ENCODE peak calls at places on chromosomes 3 and 15, in seven cellular contexts. L, O, K, P, R, Y and F are unnamed samples. For H3K4me1, the result is how much of the 10 kb centered on the place peaks cover.

GRCh38 chr15:43190178-43190577 is 5.0 kb downstream of the CCNDBP1 start:
- DNase-seq in L (no peak), O (peak), K (no peak), P (no peak), R (no peak), Y (no peak), F (no peak)

GRCh38 chr3:52245322-52246263 is at the start of gene PPM1M:
- DNase-seq in L (no peak), O (peak), K (peak), P (peak), R (no peak), Y (peak), F (peak)

GRCh38 chr3:38960953-38961622 is 90.7 kb downstream of the SCN11A start:
- DNase-seq in L (peak), O (peak), K (peak), P (no peak), R (no peak), Y (no peak), F (no peak)

GRCh38 chr3:48026951-48027908 is 11.0 kb upstream of the MAP4 start:
- DNase-seq in L (no peak), O (no peak), K (no peak), P (no peak), R (no peak), Y (no peak), F (no peak)

GRCh38 chr15:91482799-91483198 is 370.7 kb upstream of the SLCO3A1 start:
- DNase-seq in L (no peak), O (no peak), K (no peak), P (no peak), R (no peak), Y (no peak), F (no peak)

GRCh38 chr3:5016218-5017161 is 37.3 kb downstream of the BHLHE40 start:
- DNase-seq in L (no peak), O (peak), K (no peak), P (peak), R (no peak), Y (peak), F (peak)

GRCh38 chr3:43328653-43329052 is 42.3 kb downstream of the SNRK start:
- DNase-seq in L (no peak), O (no peak), K (no peak), P (no peak), R (no peak), Y (no peak), F (no peak)

GRCh38 chr15:75727851-75728715 is 15.4 kb upstream of the CSPG4 start:
- DNase-seq in L (no peak), O (peak), K (no peak), P (peak), R (peak), Y (peak), F (peak)

GRCh38 chr3:25911525-25912295 is 121.8 kb downstream of the OXSM start:
- DNase-seq in L (no peak), O (no peak), K (no peak), P (no peak), R (no peak), Y (no peak), F (peak)

GRCh38 chr15:48646364-48646763 is 855 bp upstream of the FBN1 start:
- DNase-seq in L (no peak), O (no peak), K (no peak), P (no peak), R (no peak), Y (no peak), F (no peak)
- H3K4me3 ChIP-seq in L (peak), O (peak), K (peak), P (peak), R (peak), Y (no peak), F (no peak)

DNA sequence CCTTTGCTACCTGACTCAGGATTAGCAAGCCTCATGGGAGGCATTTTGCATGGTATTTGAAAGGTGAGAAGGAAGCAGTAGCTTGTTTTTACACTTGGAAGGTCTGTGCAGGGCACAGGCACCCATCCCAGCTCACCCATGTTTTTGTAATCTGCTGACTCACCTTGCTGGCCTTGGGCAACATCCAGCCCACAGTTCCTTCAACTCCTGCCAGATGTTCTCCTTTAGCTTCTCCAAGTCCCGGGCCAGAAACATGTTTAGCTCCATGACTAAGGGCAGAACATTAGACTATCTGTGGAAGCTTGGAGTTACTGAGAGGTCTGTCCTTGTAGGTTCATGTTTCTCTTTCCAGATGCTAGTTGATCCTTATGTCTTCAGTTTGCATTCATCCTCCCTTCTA is 12.4 kb upstream of the ZNF770 start:
- DNase-seq in L (no peak), O (no peak), K (no peak), P (no peak), R (no peak), Y (no peak), F (no peak)
- H3K27ac ChIP-seq in L (no peak), O (no peak), K (no peak), P (no peak), R (no peak), Y (no peak), F (no peak)

DNA sequence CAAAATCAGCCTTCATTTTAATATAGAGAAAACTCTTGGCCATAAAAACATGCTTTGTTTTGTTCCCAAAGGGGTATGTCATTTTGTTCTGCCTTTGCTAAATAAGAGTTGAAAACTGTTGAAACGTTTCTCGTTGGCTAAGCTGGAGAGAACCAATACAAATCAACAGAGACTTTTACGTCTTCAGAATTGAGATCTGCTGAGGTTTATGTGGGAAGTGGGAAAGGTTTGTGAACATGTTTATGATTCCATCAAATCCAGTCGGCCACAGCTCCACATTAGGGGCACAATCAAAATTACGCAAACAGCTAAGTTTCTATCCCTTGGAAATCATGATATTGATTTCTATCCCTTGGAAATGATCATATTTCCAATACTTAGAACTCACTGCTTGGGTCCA is 101.9 kb downstream of the IGF2BP2 start:
- DNase-seq in L (no peak), O (no peak), K (no peak), P (no peak), R (no peak), Y (no peak), F (no peak)
- H3K4me1 ChIP-seq in L (under half), O (under half), K (under half), P (under half), R (under half), Y (under half), F (under half)

GRCh38 chr3:172448661-172449467 is 608 bp upstream of the GHSR start:
- DNase-seq in L (no peak), O (no peak), K (no peak), P (no peak), R (no peak), Y (no peak), F (no peak)
- H3K4me3 ChIP-seq in L (peak), O (no peak), K (no peak), P (no peak), R (no peak), Y (no peak), F (no peak)

DNA sequence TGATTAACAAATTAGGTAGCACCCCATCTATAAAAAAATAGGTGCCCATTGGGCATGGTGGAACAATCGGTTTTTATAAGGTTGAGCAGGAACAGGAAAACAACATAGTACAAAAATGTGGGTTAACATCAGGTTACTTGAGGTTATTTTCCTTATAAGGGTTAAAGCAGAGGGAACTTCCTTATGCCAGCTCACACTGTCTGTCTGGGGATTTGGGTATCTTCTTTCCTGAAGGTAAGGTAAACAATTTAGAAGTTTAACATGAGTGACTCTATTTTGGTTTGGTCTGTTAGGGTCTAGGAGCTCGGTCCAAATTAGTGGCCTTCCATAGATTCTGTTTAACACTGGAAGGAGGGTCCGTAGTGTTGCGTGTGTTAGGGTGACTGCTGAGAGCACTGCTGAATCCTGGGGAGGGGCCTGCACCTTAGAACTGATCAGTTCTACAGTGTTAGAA is 14.7 kb downstream of the CHD2 start:
- DNase-seq in L (no peak), O (no peak), K (no peak), P (no peak), R (no peak), Y (no peak), F (peak)
- H3K27ac ChIP-seq in L (no peak), O (peak), K (peak), P (peak), R (peak), Y (peak), F (peak)

DNA sequence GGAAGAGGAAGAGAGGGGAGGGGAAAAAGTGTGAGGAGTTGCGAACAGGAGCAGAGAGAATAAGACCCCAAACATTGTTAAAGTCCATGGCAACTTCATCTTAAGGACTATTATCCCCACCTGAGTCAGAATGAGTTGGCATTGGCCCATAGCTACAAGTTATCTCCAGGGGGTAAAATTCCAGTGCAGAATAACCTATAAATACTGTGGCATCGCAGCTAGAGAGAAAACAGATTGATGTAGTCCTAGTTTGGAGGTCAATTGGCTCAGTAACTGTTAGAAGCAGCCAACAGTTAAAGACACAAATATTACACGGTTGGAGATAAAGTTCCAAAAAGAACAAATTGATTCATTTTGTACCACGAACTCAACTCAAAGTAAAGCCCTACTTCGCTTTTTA is 313.9 kb upstream of the CCDC54 start:
- DNase-seq in L (no peak), O (no peak), K (no peak), P (no peak), R (no peak), Y (no peak), F (no peak)
- H3K4me1 ChIP-seq in L (under half), O (under half), K (under half), P (under half), R (under half), Y (under half), F (under half)